ENCODE peak calls at places on chromosome 6, in seven cellular contexts. E is fibroblast of lung, Y is cardiac muscle cell, U is GM10248, K is RCC 7860, J is activated T-cell treated with anti-CD3 and anti-CD28 coated beads for 1 hour, R is NCI-H1694. W is an unnamed sample.

GRCh38 chr6:135686784-135687301 is 164.7 kb upstream of the PDE7B start:
- DNase-seq in E (peak), Y (peak), U (no peak), K (no peak), J (no peak), R (no peak), W (no peak)

GRCh38 chr6:155031091-155031490 is 36.0 kb downstream of the TIAM2 start:
- DNase-seq in E (no peak), Y (no peak), U (no peak), K (no peak), J (no peak), R (no peak), W (no peak)

GRCh38 chr6:18179770-18180393 is 24.7 kb downstream of the KDM1B start:
- DNase-seq in E (no peak), Y (no peak), U (no peak), K (no peak), J (no peak), R (no peak), W (no peak)

GRCh38 chr6:66948106-66948505 is 1241.1 kb upstream of the EYS start:
- DNase-seq in E (peak), Y (peak), U (no peak), K (no peak), J (no peak), R (no peak), W (no peak)

GRCh38 chr6:11815231-11815630 is 36.6 kb upstream of the ADTRP start:
- DNase-seq in E (no peak), Y (peak), U (no peak), K (peak), J (no peak), R (no peak), W (no peak)

GRCh38 chr6:6560909-6561308 is 27.6 kb upstream of the LY86 start:
- DNase-seq in E (no peak), Y (no peak), U (no peak), K (no peak), J (no peak), R (no peak), W (no peak)

GRCh38 chr6:20876016-20876415 is 341.8 kb downstream of the CDKAL1 start:
- DNase-seq in E (peak), Y (peak), U (no peak), K (peak), J (no peak), R (no peak), W (no peak)

GRCh38 chr6:157787080-157787479 is 36.0 kb upstream of the SNX9 start:
- DNase-seq in E (peak), Y (peak), U (no peak), K (no peak), J (no peak), R (no peak), W (no peak)

GRCh38 chr6:4480788-4481725 is 295.1 kb upstream of the CDYL start:
- DNase-seq in E (peak), Y (no peak), U (no peak), K (no peak), J (no peak), R (no peak), W (no peak)

GRCh38 chr6:157648561-157648960 is 174.5 kb upstream of the SNX9 start:
- DNase-seq in E (no peak), Y (no peak), U (no peak), K (peak), J (no peak), R (no peak), W (peak)

GRCh38 chr6:43427406-43428111 is at the start of gene ABCC10:
- DNase-seq in E (peak), Y (peak), U (peak), K (peak), J (peak), R (peak), W (peak)

GRCh38 chr6:2085657-2086056 is 159.7 kb downstream of the GMDS start:
- DNase-seq in E (no peak), Y (no peak), U (no peak), K (peak), J (no peak), R (no peak), W (no peak)

GRCh38 chr6:35128496-35128895 is 12.6 kb downstream of the TCP11 start:
- DNase-seq in E (no peak), Y (no peak), U (no peak), K (no peak), J (no peak), R (no peak), W (peak)

GRCh38 chr6:158408552-158409130 is 96.4 kb downstream of the TULP4 start:
- DNase-seq in E (peak), Y (peak), U (no peak), K (no peak), J (no peak), R (no peak), W (peak)

GRCh38 chr6:169725270-169726048 is 1.2 kb upstream of the PHF10 start:
- DNase-seq in E (peak), Y (peak), U (no peak), K (peak), J (no peak), R (no peak), W (no peak)

GRCh38 chr6:159074866-159075265 is 30.1 kb upstream of the TAGAP start:
- DNase-seq in E (no peak), Y (no peak), U (no peak), K (no peak), J (no peak), R (peak), W (peak)

GRCh38 chr6:81606965-81607381 is 145.5 kb downstream of the TENT5A start:
- DNase-seq in E (peak), Y (no peak), U (no peak), K (no peak), J (no peak), R (no peak), W (no peak)

GRCh38 chr6:11972806-11973205 is 39.3 kb upstream of the HIVEP1 start:
- DNase-seq in E (no peak), Y (no peak), U (no peak), K (no peak), J (no peak), R (no peak), W (no peak)

GRCh38 chr6:89553446-89553845 is 85.1 kb downstream of the LYRM2 start:
- DNase-seq in E (no peak), Y (no peak), U (no peak), K (no peak), J (no peak), R (no peak), W (no peak)

GRCh38 chr6:128719786-128720185 is 163.2 kb upstream of the LAMA2 start:
- DNase-seq in E (no peak), Y (no peak), U (no peak), K (no peak), J (no peak), R (no peak), W (no peak)

GRCh38 chr6:117495873-117496272 is 13.4 kb downstream of the DCBLD1 start:
- DNase-seq in E (peak), Y (no peak), U (no peak), K (no peak), J (no peak), R (no peak), W (no peak)

GRCh38 chr6:29710281-29710941 is 12.8 kb upstream of the HLA-F start:
- DNase-seq in E (no peak), Y (no peak), U (no peak), K (no peak), J (no peak), R (no peak), W (no peak)

GRCh38 chr6:11343963-11344714 is 111.7 kb upstream of the NEDD9 start:
- DNase-seq in E (no peak), Y (no peak), U (no peak), K (peak), J (no peak), R (no peak), W (no peak)

GRCh38 chr6:136728976-136729515 is 63.2 kb downstream of the MAP3K5 start:
- DNase-seq in E (no peak), Y (no peak), U (no peak), K (no peak), J (no peak), R (no peak), W (no peak)

GRCh38 chr6:142570221-142570671 is 268.4 kb downstream of the ADGRG6 start:
- DNase-seq in E (peak), Y (no peak), U (no peak), K (peak), J (no peak), R (no peak), W (no peak)

GRCh38 chr6:71248306-71248705 is 40.3 kb upstream of the OGFRL1 start:
- DNase-seq in E (peak), Y (peak), U (no peak), K (peak), J (no peak), R (no peak), W (peak)

GRCh38 chr6:127518212-127518709 is 874 bp downstream of the MTCL3 start:
- DNase-seq in E (no peak), Y (no peak), U (no peak), K (no peak), J (no peak), R (no peak), W (peak)

GRCh38 chr6:134529921-134530320 is 212.0 kb upstream of the SGK1 start:
- DNase-seq in E (no peak), Y (peak), U (no peak), K (no peak), J (no peak), R (no peak), W (no peak)

GRCh38 chr6:120990866-120991265 is 343.4 kb downstream of the TBC1D32 start:
- DNase-seq in E (no peak), Y (no peak), U (no peak), K (no peak), J (no peak), R (no peak), W (no peak)

W was measured in G401.